ENCODE peak calls at places on chromosome 13, in seven cellular contexts. H is mesothelial cell of epicardium; B is B cell; J is ELF-1; P is stimulated activated CD4-positive, alpha-beta T cell treated with anti-CD3 and anti-CD28 coated beads, Interleukin-2, amount 100 ng/mL, for 24 hours; X is fibroblast of lung; A is WERI-Rb-1. E is an unnamed sample.

GRCh38 chr13:56755181-56755580 is 385.5 kb upstream of the PRR20A start:
- DNase-seq in H (no peak), B (no peak), J (no peak), P (no peak), X (no peak), A (no peak), E (peak; percentile 30)

GRCh38 chr13:110376120-110376519 is 69.0 kb downstream of the COL4A2 start:
- DNase-seq in H (no peak), B (no peak), J (no peak), P (no peak), X (no peak), A (no peak), E (no peak)

GRCh38 chr13:76879211-76879875 is 6.9 kb downstream of the KCTD12 start:
- DNase-seq in H (no peak), B (peak; percentile 68), J (no peak), P (peak; percentile 59), X (peak; percentile 82), A (no peak), E (no peak)

GRCh38 chr13:107365466-107366215 is 797.7 kb upstream of the ARGLU1 start:
- DNase-seq in H (no peak), B (no peak), J (no peak), P (no peak), X (peak; percentile 50), A (no peak), E (no peak)

GRCh38 chr13:42594577-42595571 is 20.9 kb downstream of the TNFSF11 start:
- DNase-seq in H (no peak), B (no peak), J (peak; percentile 61), P (peak; percentile 57), X (peak; percentile 92), A (peak; percentile 18), E (peak; percentile 69)

GRCh38 chr13:112056284-112056727 is 10.6 kb upstream of the SOX1 start:
- DNase-seq in H (no peak), B (no peak), J (no peak), P (no peak), X (no peak), A (no peak), E (no peak)

GRCh38 chr13:38346764-38347163 is 2.9 kb upstream of the UFM1 start:
- DNase-seq in H (no peak), B (no peak), J (no peak), P (no peak), X (no peak), A (no peak), E (no peak)

GRCh38 chr13:23966691-23967615 is 69.7 kb upstream of the C1QTNF9B start:
- DNase-seq in H (no peak), B (no peak), J (no peak), P (no peak), X (peak; percentile 28), A (no peak), E (no peak)

GRCh38 chr13:41588899-41589298 is 131.5 kb downstream of the RGCC start:
- DNase-seq in H (no peak), B (no peak), J (no peak), P (peak; percentile 41), X (peak; percentile 94), A (no peak), E (no peak)

GRCh38 chr13:100138859-100139491 is 50.1 kb downstream of the PCCA start:
- DNase-seq in H (no peak), B (no peak), J (no peak), P (no peak), X (no peak), A (no peak), E (no peak)